ENCODE peak calls at places on chromosome 14, in four cellular contexts. X is activated CD8-positive, alpha-beta memory T cell treated with anti-CD3 and anti-CD28 coated beads for 1 hour; I is sigmoid colon; Q is cardiac fibroblast. N is an unnamed sample.

GRCh38 chr14:71474291-71474690 is 457.9 kb upstream of the RGS6 start:
- DNase-seq in X (no peak), I (no peak), Q (no peak), N (no peak)

GRCh38 chr14:50955373-50956043 is 11.2 kb upstream of the PYGL start:
- DNase-seq in X (no peak), I (peak; percentile 85), Q (peak; percentile 97), N (peak; percentile 64)

GRCh38 chr14:23146423-23146910 is 27.4 kb upstream of the CEBPE start:
- DNase-seq in X (no peak), I (no peak), Q (no peak), N (no peak)

GRCh38 chr14:94180655-94181271 is 6.6 kb downstream of the PPP4R4 start:
- DNase-seq in X (no peak), I (no peak), Q (peak; percentile 58), N (no peak)

GRCh38 chr14:100547633-100548294 is 39.5 kb downstream of the BEGAIN start:
- DNase-seq in X (peak; percentile 19), I (peak; percentile 81), Q (peak; percentile 68), N (no peak)

GRCh38 chr14:73784065-73784987 is 67.3 kb upstream of the PTGR2 start:
- DNase-seq in X (no peak), I (peak; percentile 70), Q (peak; percentile 83), N (no peak)

GRCh38 chr14:91363776-91364523 is 53.7 kb downstream of the CCDC88C start:
- DNase-seq in X (no peak), I (no peak), Q (no peak), N (no peak)

GRCh38 chr14:101594511-101595148 is 33.3 kb downstream of the DIO3 start:
- DNase-seq in X (no peak), I (no peak), Q (no peak), N (no peak)

GRCh38 chr14:68039593-68039992 is 220.0 kb downstream of the RAD51B start:
- DNase-seq in X (no peak), I (no peak), Q (no peak), N (no peak)

GRCh38 chr14:66790101-66790500 is 282.2 kb downstream of the GPHN start:
- DNase-seq in X (no peak), I (no peak), Q (no peak), N (no peak)